ENCODE peak calls at places on chromosome 15, in five cellular contexts. One of them, this sample, is unnamed. For H3K9me3, the result is how much of the 10 kb centered on the place peaks cover.

GRCh38 chr15:63050737-63051700 is 8.5 kb downstream of the TPM1 start:
- DNase-seq in adrenal gland: no peak
- DNase-seq in heart left ventricle: no peak
- DNase-seq in PC-3: peak
- DNase-seq in IMR-90: peak
- DNase-seq in this sample: no peak

GRCh38 chr15:100249096-100249815 is 92.5 kb downstream of the ADAMTS17 start:
- DNase-seq in adrenal gland: peak
- DNase-seq in heart left ventricle: no peak
- DNase-seq in PC-3: no peak
- DNase-seq in IMR-90: no peak
- DNase-seq in this sample: no peak

GRCh38 chr15:58546635-58547627 is 115.1 kb downstream of the LIPC start:
- DNase-seq in adrenal gland: peak
- DNase-seq in heart left ventricle: peak
- DNase-seq in PC-3: peak
- DNase-seq in IMR-90: peak
- DNase-seq in this sample: peak

GRCh38 chr15:66851226-66852063 is 149.4 kb downstream of the SMAD6 start:
- DNase-seq in adrenal gland: peak
- DNase-seq in heart left ventricle: peak
- DNase-seq in PC-3: peak
- DNase-seq in IMR-90: peak
- DNase-seq in this sample: peak

GRCh38 chr15:45705510-45706473 is 71.0 kb downstream of the SQOR start:
- DNase-seq in adrenal gland: peak
- DNase-seq in heart left ventricle: no peak
- DNase-seq in PC-3: peak
- DNase-seq in IMR-90: peak
- DNase-seq in this sample: peak

GRCh38 chr15:100635406-100636071 is 33.1 kb downstream of the ASB7 start:
- DNase-seq in adrenal gland: no peak
- DNase-seq in heart left ventricle: no peak
- DNase-seq in PC-3: no peak
- DNase-seq in IMR-90: no peak
- DNase-seq in this sample: no peak

GRCh38 chr15:85750319-85750806 is 44.4 kb downstream of the KLHL25 start:
- DNase-seq in adrenal gland: peak
- DNase-seq in heart left ventricle: peak
- DNase-seq in PC-3: no peak
- DNase-seq in IMR-90: peak
- DNase-seq in this sample: no peak

GRCh38 chr15:59299919-59300617 is 72.6 kb downstream of the MYO1E start:
- DNase-seq in adrenal gland: peak
- DNase-seq in heart left ventricle: no peak
- DNase-seq in PC-3: peak
- DNase-seq in IMR-90: peak
- DNase-seq in this sample: peak

GRCh38 chr15:83516935-83517334 is 69.8 kb downstream of the SH3GL3 start:
- DNase-seq in adrenal gland: no peak
- DNase-seq in heart left ventricle: no peak
- DNase-seq in PC-3: peak
- DNase-seq in IMR-90: peak
- DNase-seq in this sample: no peak

GRCh38 chr15:90306560-90306959 is 41.1 kb downstream of the NGRN start:
- DNase-seq in adrenal gland: no peak
- DNase-seq in heart left ventricle: no peak
- DNase-seq in PC-3: no peak
- DNase-seq in IMR-90: no peak
- DNase-seq in this sample: no peak

GRCh38 chr15:85581495-85581894 is 201.1 kb downstream of the AKAP13 start:
- DNase-seq in adrenal gland: peak
- DNase-seq in heart left ventricle: peak
- DNase-seq in PC-3: no peak
- DNase-seq in IMR-90: no peak
- DNase-seq in this sample: no peak

GRCh38 chr15:68484696-68485400 is 52.9 kb upstream of the ITGA11 start:
- DNase-seq in adrenal gland: no peak
- DNase-seq in heart left ventricle: no peak
- DNase-seq in PC-3: no peak
- DNase-seq in IMR-90: peak
- DNase-seq in this sample: peak

GRCh38 chr15:89397653-89398023 is 63.0 kb upstream of the POLG start:
- DNase-seq in adrenal gland: no peak
- DNase-seq in heart left ventricle: no peak
- DNase-seq in PC-3: no peak
- DNase-seq in IMR-90: no peak
- DNase-seq in this sample: no peak

GRCh38 chr15:31494786-31495185 is 168.2 kb downstream of the KLF13 start:
- DNase-seq in adrenal gland: no peak
- DNase-seq in heart left ventricle: no peak
- DNase-seq in PC-3: no peak
- DNase-seq in IMR-90: no peak
- DNase-seq in this sample: no peak

GRCh38 chr15:72859023-72859756 is 75.6 kb upstream of the ADPGK start:
- DNase-seq in adrenal gland: no peak
- DNase-seq in heart left ventricle: no peak
- DNase-seq in PC-3: no peak
- DNase-seq in IMR-90: no peak
- DNase-seq in this sample: no peak

GRCh38 chr15:85768595-85769168 is 26.0 kb downstream of the KLHL25 start:
- DNase-seq in adrenal gland: no peak
- DNase-seq in heart left ventricle: no peak
- DNase-seq in PC-3: no peak
- DNase-seq in IMR-90: no peak
- DNase-seq in this sample: no peak

GRCh38 chr15:100252359-100252758 is 89.4 kb downstream of the ADAMTS17 start:
- DNase-seq in adrenal gland: peak
- DNase-seq in heart left ventricle: no peak
- DNase-seq in PC-3: no peak
- DNase-seq in IMR-90: no peak
- DNase-seq in this sample: no peak

GRCh38 chr15:65101418-65101890 is 13.5 kb downstream of the UBAP1L start:
- DNase-seq in adrenal gland: peak
- DNase-seq in heart left ventricle: peak
- DNase-seq in PC-3: peak
- DNase-seq in IMR-90: peak
- DNase-seq in this sample: peak

GRCh38 chr15:51202783-51203182 is 108.1 kb upstream of the TNFAIP8L3 start:
- DNase-seq in adrenal gland: no peak
- DNase-seq in heart left ventricle: no peak
- DNase-seq in PC-3: no peak
- DNase-seq in IMR-90: no peak
- DNase-seq in this sample: no peak

GRCh38 chr15:49046113-49046883 is at the start of gene SECISBP2L:
- DNase-seq in adrenal gland: peak
- DNase-seq in heart left ventricle: peak
- DNase-seq in PC-3: peak
- DNase-seq in IMR-90: peak
- DNase-seq in this sample: peak

GRCh38 chr15:71357357-71357756 is 242.1 kb downstream of the THSD4 start:
- DNase-seq in adrenal gland: no peak
- DNase-seq in heart left ventricle: no peak
- DNase-seq in PC-3: no peak
- DNase-seq in IMR-90: no peak
- DNase-seq in this sample: peak

GRCh38 chr15:91192285-91193058 is 92.4 kb downstream of the SV2B start:
- DNase-seq in adrenal gland: no peak
- DNase-seq in heart left ventricle: no peak
- DNase-seq in PC-3: no peak
- DNase-seq in IMR-90: no peak
- DNase-seq in this sample: no peak

GRCh38 chr15:100891316-100892012 is 11.8 kb downstream of the ALDH1A3 start:
- DNase-seq in adrenal gland: no peak
- DNase-seq in heart left ventricle: no peak
- DNase-seq in PC-3: peak
- DNase-seq in IMR-90: no peak
- DNase-seq in this sample: no peak

GRCh38 chr15:84905016-84905916 is 20.8 kb downstream of the SLC28A1 start:
- DNase-seq in adrenal gland: no peak
- DNase-seq in heart left ventricle: no peak
- DNase-seq in PC-3: no peak
- DNase-seq in IMR-90: no peak
- DNase-seq in this sample: no peak

GRCh38 chr15:50450678-50451077 is 26.5 kb downstream of the USP8 start:
- DNase-seq in adrenal gland: no peak
- DNase-seq in heart left ventricle: no peak
- DNase-seq in PC-3: no peak
- DNase-seq in IMR-90: no peak
- DNase-seq in this sample: no peak

GRCh38 chr15:83475551-83475950 is 28.4 kb downstream of the SH3GL3 start:
- DNase-seq in adrenal gland: no peak
- DNase-seq in heart left ventricle: no peak
- DNase-seq in PC-3: peak
- DNase-seq in IMR-90: peak
- DNase-seq in this sample: no peak

GRCh38 chr15:101045835-101046691 is 126.9 kb downstream of the LRRK1 start:
- DNase-seq in adrenal gland: peak
- DNase-seq in heart left ventricle: no peak
- DNase-seq in PC-3: no peak
- DNase-seq in IMR-90: no peak
- DNase-seq in this sample: no peak

GRCh38 chr15:41276821-41277220 is 45.8 kb downstream of the CHP1 start:
- DNase-seq in adrenal gland: no peak
- DNase-seq in heart left ventricle: no peak
- DNase-seq in PC-3: no peak
- DNase-seq in IMR-90: no peak
- DNase-seq in this sample: no peak

GRCh38 chr15:99753066-99753465 is 19.8 kb upstream of the LYSMD4 start:
- DNase-seq in adrenal gland: no peak
- DNase-seq in heart left ventricle: no peak
- DNase-seq in PC-3: no peak
- DNase-seq in IMR-90: no peak
- DNase-seq in this sample: no peak

GRCh38 chr15:100189319-100189718 is 152.5 kb downstream of the ADAMTS17 start:
- DNase-seq in adrenal gland: no peak
- DNase-seq in heart left ventricle: no peak
- DNase-seq in PC-3: no peak
- DNase-seq in IMR-90: no peak
- DNase-seq in this sample: no peak

GRCh38 chr15:47795864-47796263 is 78.6 kb downstream of the SEMA6D start:
- DNase-seq in adrenal gland: no peak
- DNase-seq in heart left ventricle: no peak
- DNase-seq in PC-3: no peak
- DNase-seq in IMR-90: no peak
- DNase-seq in this sample: no peak

GRCh38 chr15:99632521-99632920 is 66.7 kb downstream of the MEF2A start:
- DNase-seq in adrenal gland: no peak
- DNase-seq in heart left ventricle: no peak
- DNase-seq in PC-3: no peak
- DNase-seq in IMR-90: peak
- DNase-seq in this sample: no peak

GRCh38 chr15:20361091-20361490 is 180.5 kb downstream of the GOLGA6L6 start:
- DNase-seq in adrenal gland: no peak
- DNase-seq in heart left ventricle: no peak
- DNase-seq in PC-3: no peak
- DNase-seq in IMR-90: no peak
- DNase-seq in this sample: no peak
- H3K9me3 ChIP-seq in adrenal gland: under half
- H3K9me3 ChIP-seq in heart left ventricle: under half
- H3K9me3 ChIP-seq in PC-3: under half
- H3K9me3 ChIP-seq in IMR-90: under half
- H3K9me3 ChIP-seq in this sample: under half

GRCh38 chr15:96337991-96338771 is 7.7 kb downstream of the NR2F2 start:
- DNase-seq in adrenal gland: no peak
- DNase-seq in heart left ventricle: no peak
- DNase-seq in PC-3: peak
- DNase-seq in IMR-90: no peak
- DNase-seq in this sample: no peak
- H3K4me3 ChIP-seq in adrenal gland: no peak
- H3K4me3 ChIP-seq in heart left ventricle: peak
- H3K4me3 ChIP-seq in PC-3: peak
- H3K4me3 ChIP-seq in IMR-90: peak
- H3K4me3 ChIP-seq in this sample: peak

GRCh38 chr15:24985224-24985623 is 30.4 kb downstream of the SNRPN start:
- DNase-seq in adrenal gland: no peak
- DNase-seq in heart left ventricle: no peak
- DNase-seq in PC-3: no peak
- DNase-seq in IMR-90: no peak
- DNase-seq in this sample: no peak
- H3K9me3 ChIP-seq in adrenal gland: under half
- H3K9me3 ChIP-seq in heart left ventricle: half or more
- H3K9me3 ChIP-seq in PC-3: under half
- H3K9me3 ChIP-seq in IMR-90: under half
- H3K9me3 ChIP-seq in this sample: under half

DNA sequence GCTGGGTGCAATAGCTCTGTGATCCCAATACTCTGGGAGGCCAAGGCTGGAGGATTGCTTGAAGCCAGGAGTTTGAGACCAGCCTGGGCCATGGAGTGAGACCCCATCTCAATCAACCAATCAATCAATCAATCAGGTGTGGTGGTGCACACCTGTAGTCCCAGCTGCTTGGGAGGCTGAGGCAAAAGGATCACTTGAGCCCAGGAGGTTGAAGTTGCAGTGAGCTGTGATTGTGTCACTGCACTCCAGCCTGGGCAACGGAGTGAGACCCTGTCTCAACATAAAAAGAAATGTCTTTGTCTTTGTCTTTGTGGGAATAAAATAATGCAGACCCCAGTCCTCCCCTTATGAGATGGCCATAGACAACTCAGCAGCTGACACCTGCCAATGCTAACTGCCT is 34.9 kb upstream of the TLE3 start:
- DNase-seq in adrenal gland: no peak
- DNase-seq in heart left ventricle: no peak
- DNase-seq in PC-3: no peak
- DNase-seq in IMR-90: no peak
- DNase-seq in this sample: no peak
- H3K4me3 ChIP-seq in adrenal gland: no peak
- H3K4me3 ChIP-seq in heart left ventricle: no peak
- H3K4me3 ChIP-seq in PC-3: no peak
- H3K4me3 ChIP-seq in IMR-90: no peak
- H3K4me3 ChIP-seq in this sample: no peak

DNA sequence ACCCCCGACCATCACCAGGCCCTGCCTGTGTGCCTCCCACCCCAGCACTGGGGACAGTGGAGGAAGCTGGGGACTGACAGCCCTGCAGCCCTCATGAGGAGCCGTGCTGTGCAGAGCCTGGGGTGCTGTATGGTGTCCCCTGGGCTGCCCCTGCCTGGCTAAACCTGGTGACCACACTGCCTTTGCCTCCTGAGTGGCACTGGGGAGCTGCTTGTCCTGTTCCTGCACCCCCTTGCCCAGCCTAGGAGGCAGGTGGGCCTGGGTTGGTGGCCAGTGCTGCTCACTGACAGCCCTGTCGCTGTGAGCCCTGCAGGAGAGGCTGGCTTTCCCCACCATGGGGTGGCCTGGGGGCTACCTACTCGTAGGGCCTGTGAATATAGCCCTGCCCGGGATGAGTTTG is 159.4 kb downstream of the NSMCE3 start:
- DNase-seq in adrenal gland: no peak
- DNase-seq in heart left ventricle: no peak
- DNase-seq in PC-3: no peak
- DNase-seq in IMR-90: no peak
- DNase-seq in this sample: no peak
- H3K9me3 ChIP-seq in adrenal gland: under half
- H3K9me3 ChIP-seq in heart left ventricle: under half
- H3K9me3 ChIP-seq in PC-3: under half
- H3K9me3 ChIP-seq in IMR-90: under half
- H3K9me3 ChIP-seq in this sample: under half